ENCODE peak calls at places on chromosome 19, in nine cellular contexts. F, R, Z, Y, A, I, O, L and V are unnamed samples.

GRCh38 chr19:14580623-14581237 is 2.2 kb upstream of the CLEC17A start:
- DNase-seq in F (no peak), R (no peak), Z (no peak), Y (no peak), A (no peak), I (no peak), O (no peak), L (no peak), V (no peak)

GRCh38 chr19:3234800-3235199 is 10.3 kb downstream of the CELF5 start:
- DNase-seq in F (no peak), R (no peak), Z (no peak), Y (no peak), A (no peak), I (no peak), O (no peak), L (no peak), V (no peak)

GRCh38 chr19:2650515-2650914 is 52.0 kb downstream of the GNG7 start:
- DNase-seq in F (no peak), R (peak), Z (no peak), Y (no peak), A (no peak), I (no peak), O (peak), L (no peak), V (no peak)

GRCh38 chr19:21434516-21434915 is 37.6 kb downstream of the ZNF493 start:
- DNase-seq in F (no peak), R (no peak), Z (no peak), Y (no peak), A (no peak), I (no peak), O (no peak), L (no peak), V (no peak)

GRCh38 chr19:4929186-4929585 is 19.9 kb downstream of the UHRF1 start:
- DNase-seq in F (no peak), R (no peak), Z (no peak), Y (no peak), A (no peak), I (no peak), O (peak), L (peak), V (no peak)

GRCh38 chr19:10132848-10133350 is 13.2 kb upstream of the EIF3G start:
- DNase-seq in F (no peak), R (no peak), Z (no peak), Y (no peak), A (no peak), I (no peak), O (no peak), L (no peak), V (no peak)

GRCh38 chr19:48506138-48506733 is 5.4 kb downstream of the LMTK3 start:
- DNase-seq in F (peak), R (no peak), Z (peak), Y (no peak), A (no peak), I (no peak), O (peak), L (peak), V (no peak)

GRCh38 chr19:16263115-16263839 is 61.3 kb upstream of the KLF2 start:
- DNase-seq in F (no peak), R (no peak), Z (no peak), Y (no peak), A (no peak), I (no peak), O (no peak), L (no peak), V (no peak)

GRCh38 chr19:16911046-16911445 is 22.2 kb downstream of the F2RL3 start:
- DNase-seq in F (no peak), R (peak), Z (no peak), Y (no peak), A (no peak), I (no peak), O (no peak), L (no peak), V (no peak)

GRCh38 chr19:49591731-49592485 is 926 bp downstream of the PRR12 start:
- DNase-seq in F (peak), R (peak), Z (peak), Y (no peak), A (no peak), I (no peak), O (peak), L (peak), V (peak)

GRCh38 chr19:55528030-55528801 is 8.7 kb downstream of the SBK2 start:
- DNase-seq in F (no peak), R (no peak), Z (no peak), Y (no peak), A (no peak), I (no peak), O (no peak), L (no peak), V (no peak)

GRCh38 chr19:55216461-55217198 is 7.3 kb upstream of the PTPRH start:
- DNase-seq in F (peak), R (peak), Z (peak), Y (peak), A (peak), I (peak), O (peak), L (peak), V (peak)

GRCh38 chr19:23698711-23699520 is 11.9 kb upstream of the ZNF675 start:
- DNase-seq in F (no peak), R (no peak), Z (no peak), Y (no peak), A (no peak), I (no peak), O (no peak), L (no peak), V (peak)

GRCh38 chr19:43432866-43433673 is 18.4 kb downstream of the TEX101 start:
- DNase-seq in F (peak), R (peak), Z (peak), Y (peak), A (no peak), I (peak), O (peak), L (peak), V (peak)

GRCh38 chr19:42285546-42285945 is 16.4 kb upstream of the PRR19 start:
- DNase-seq in F (peak), R (peak), Z (no peak), Y (no peak), A (no peak), I (no peak), O (no peak), L (no peak), V (no peak)

GRCh38 chr19:42285988-42286348 is 16.0 kb upstream of the PRR19 start:
- DNase-seq in F (no peak), R (no peak), Z (no peak), Y (no peak), A (no peak), I (no peak), O (no peak), L (no peak), V (no peak)

GRCh38 chr19:42283248-42284065 is 14.4 kb downstream of the CIC start:
- DNase-seq in F (peak), R (peak), Z (peak), Y (peak), A (peak), I (peak), O (peak), L (peak), V (peak)

GRCh38 chr19:42284066-42284501 is 15.0 kb downstream of the CIC start:
- DNase-seq in F (peak), R (peak), Z (peak), Y (peak), A (no peak), I (no peak), O (peak), L (peak), V (peak)

GRCh38 chr19:42284641-42285341 is 15.7 kb downstream of the CIC start:
- DNase-seq in F (peak), R (peak), Z (no peak), Y (no peak), A (no peak), I (no peak), O (no peak), L (no peak), V (no peak)
- H3K4me3 ChIP-seq in F (peak), R (peak), Z (peak), Y (peak), A (peak), I (peak), O (peak), L (peak), V (peak)

DNA sequence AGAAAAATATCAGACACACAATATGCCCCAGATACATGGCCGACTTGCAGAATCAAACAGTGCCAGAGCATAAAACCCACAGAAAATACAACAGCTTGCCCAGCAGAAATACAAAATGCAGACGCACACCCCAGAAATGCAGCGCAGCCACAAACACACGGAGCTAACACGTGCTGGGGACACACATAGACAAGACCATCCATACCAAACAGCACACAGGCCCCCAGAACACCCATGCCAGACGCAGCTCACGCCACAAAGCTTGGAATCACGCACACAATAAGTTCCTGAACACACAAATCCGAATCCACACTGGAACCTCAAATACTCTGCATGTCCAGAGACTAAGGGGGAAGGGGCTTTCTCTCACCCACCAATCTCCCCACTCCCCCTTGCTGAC is 17.1 kb downstream of the CCDC97 start:
- DNase-seq in F (no peak), R (no peak), Z (no peak), Y (no peak), A (no peak), I (no peak), O (no peak), L (no peak), V (no peak)
- H3K4me3 ChIP-seq in F (no peak), R (peak), Z (no peak), Y (no peak), A (no peak), I (peak), O (peak), L (no peak), V (no peak)

GRCh38 chr19:6091771-6092291 is 18.5 kb downstream of the RFX2 start:
- DNase-seq in F (no peak), R (no peak), Z (no peak), Y (no peak), A (no peak), I (no peak), O (no peak), L (peak), V (no peak)
- H3K4me3 ChIP-seq in F (peak), R (peak), Z (peak), Y (peak), A (peak), I (peak), O (peak), L (no peak), V (no peak)

GRCh38 chr19:1286451-1286858 is 782 bp downstream of the EFNA2 start:
- DNase-seq in F (no peak), R (no peak), Z (no peak), Y (no peak), A (no peak), I (no peak), O (no peak), L (no peak), V (no peak)
- H3K4me3 ChIP-seq in F (peak), R (no peak), Z (no peak), Y (peak), A (peak), I (peak), O (no peak), L (no peak), V (no peak)

GRCh38 chr19:1153891-1154730 is 20.0 kb downstream of the SBNO2 start:
- DNase-seq in F (no peak), R (peak), Z (no peak), Y (no peak), A (no peak), I (no peak), O (no peak), L (no peak), V (no peak)

GRCh38 chr19:1156305-1156801 is 17.7 kb downstream of the SBNO2 start:
- DNase-seq in F (no peak), R (peak), Z (peak), Y (no peak), A (no peak), I (no peak), O (peak), L (no peak), V (no peak)

GRCh38 chr19:1156830-1157615 is 17.0 kb downstream of the SBNO2 start:
- DNase-seq in F (no peak), R (peak), Z (no peak), Y (no peak), A (no peak), I (no peak), O (no peak), L (no peak), V (no peak)

GRCh38 chr19:1155352-1156304 is 18.4 kb downstream of the SBNO2 start:
- DNase-seq in F (no peak), R (no peak), Z (peak), Y (no peak), A (no peak), I (no peak), O (peak), L (peak), V (no peak)

GRCh38 chr19:1154731-1155351 is 19.2 kb downstream of the SBNO2 start:
- DNase-seq in F (no peak), R (peak), Z (peak), Y (peak), A (peak), I (peak), O (peak), L (peak), V (peak)
- H3K4me3 ChIP-seq in F (no peak), R (peak), Z (peak), Y (no peak), A (peak), I (peak), O (peak), L (peak), V (no peak)